ENCODE peak calls at places on chromosomes 12 and 14, in four cellular contexts. O, I, S and L are unnamed samples.

GRCh38 chr12:79834712-79835376 is 100.1 kb downstream of the PPP1R12A start:
- DNase-seq in S (no peak), O (no peak), I (no peak), L (no peak)

GRCh38 chr14:65297744-65298143 is 114.8 kb upstream of the FUT8 start:
- DNase-seq in S (no peak), I (peak; percentile 90), O (no peak), L (no peak)

GRCh38 chr14:88430976-88431375 is 45.5 kb downstream of the SPATA7 start:
- DNase-seq in O (no peak), S (no peak), I (no peak), L (no peak)

GRCh38 chr12:121223283-121223946 is 13.5 kb downstream of the P2RX4 start:
- DNase-seq in S (no peak), I (no peak), O (no peak), L (no peak)

GRCh38 chr14:53921027-53921426 is 35.6 kb downstream of the BMP4 start:
- DNase-seq in S (no peak), O (no peak), I (no peak), L (no peak)

GRCh38 chr12:53232641-53233538 is 881 bp upstream of the RARG start:
- DNase-seq in S (no peak), O (peak; percentile 56), I (no peak), L (no peak)

GRCh38 chr12:50057000-50057841 is at the start of gene ASIC1:
- DNase-seq in I (no peak), O (peak; percentile 83), S (no peak), L (no peak)

GRCh38 chr12:25386823-25387134 is 136.1 kb upstream of the KRAS start:
- DNase-seq in I (no peak), S (no peak), O (no peak), L (no peak)

GRCh38 chr12:49863946-49864816 is 21.3 kb upstream of the BCDIN3D start:
- DNase-seq in S (no peak), O (no peak), I (no peak), L (no peak)

DNA sequence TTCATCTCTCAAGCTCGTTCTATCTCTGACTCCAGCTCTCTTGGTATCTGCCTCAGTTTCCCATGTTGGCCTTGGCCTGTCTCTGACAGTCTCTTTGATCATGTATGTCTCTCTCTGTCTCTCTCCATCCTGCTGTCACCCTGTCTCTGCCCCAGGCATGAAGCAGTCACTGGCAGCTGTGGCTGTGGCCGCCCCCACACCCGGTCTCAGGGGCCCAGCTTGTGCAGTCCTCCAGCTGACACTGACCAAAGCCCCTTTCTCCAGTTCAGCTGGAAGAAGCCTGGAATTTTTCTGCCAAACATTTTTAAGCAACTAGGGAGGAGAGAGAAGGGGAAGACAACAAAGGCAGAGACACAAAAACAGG is 14.5 kb downstream of the DTX1 start:
- DNase-seq in O (no peak), S (no peak), I (no peak), L (no peak)
- TF ChIP-seq CEBPB in O (no peak), S (no peak), I (no peak), L (no peak)

DNA sequence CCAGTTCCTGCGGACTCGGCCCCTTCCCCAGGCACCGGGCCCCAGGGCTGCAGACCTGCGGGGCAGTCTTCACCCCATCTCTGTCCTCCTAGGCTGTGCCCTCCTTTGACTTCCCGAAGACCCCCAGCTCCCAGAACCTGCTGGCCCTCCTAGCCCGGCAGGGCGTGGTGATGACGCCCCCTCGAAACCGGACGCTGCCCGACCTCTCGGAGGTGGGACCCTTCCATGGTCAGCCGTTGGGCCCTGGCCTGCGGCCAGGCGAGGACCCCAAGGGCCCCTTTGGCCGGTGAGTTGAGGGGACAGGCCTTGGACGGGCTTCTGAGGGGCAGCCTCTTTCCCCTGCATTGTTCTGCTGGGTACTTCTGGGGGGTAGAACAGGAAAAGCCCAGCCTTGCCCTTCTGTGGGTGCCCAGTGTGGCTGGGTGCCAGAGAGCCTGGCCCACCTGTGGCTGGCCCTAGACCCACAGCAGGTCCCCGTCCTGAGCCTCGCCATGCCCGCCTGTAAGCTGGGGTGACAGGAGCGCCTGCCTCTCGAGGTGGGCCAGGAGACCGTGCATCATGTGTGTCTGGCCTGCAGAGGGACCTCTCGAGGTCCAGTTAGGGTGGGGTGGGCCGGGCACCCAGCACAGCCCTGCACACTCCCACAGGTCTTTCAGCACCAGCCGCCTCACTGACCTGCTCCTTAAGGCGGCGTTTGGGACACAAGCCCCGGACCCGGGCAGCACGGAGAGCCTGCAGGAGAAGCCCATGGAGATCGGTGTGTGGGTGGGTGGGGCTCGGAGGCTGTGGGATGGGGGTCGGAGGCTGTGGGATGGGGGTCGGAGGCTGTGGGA is 12.6 kb upstream of the PUS1 start:
- DNase-seq in S (no peak), O (no peak), I (no peak), L (no peak)
- TF ChIP-seq RFX5 in S (no peak), O (no peak), I (no peak), L (no peak)

GRCh38 chr12:75437564-75437963 is 43.0 kb upstream of the GLIPR1 start:
- DNase-seq in I (peak; percentile 39), S (no peak), O (no peak), L (no peak)

GRCh38 chr12:75439048-75439447 is 41.5 kb upstream of the GLIPR1 start:
- DNase-seq in S (no peak), O (no peak), I (no peak), L (no peak)

GRCh38 chr12:75443709-75444108 is 36.8 kb upstream of the GLIPR1 start:
- DNase-seq in S (no peak), I (no peak), O (no peak), L (no peak)

GRCh38 chr12:75439930-75440329 is 40.6 kb upstream of the GLIPR1 start:
- DNase-seq in I (no peak), O (no peak), S (no peak), L (no peak)

DNA sequence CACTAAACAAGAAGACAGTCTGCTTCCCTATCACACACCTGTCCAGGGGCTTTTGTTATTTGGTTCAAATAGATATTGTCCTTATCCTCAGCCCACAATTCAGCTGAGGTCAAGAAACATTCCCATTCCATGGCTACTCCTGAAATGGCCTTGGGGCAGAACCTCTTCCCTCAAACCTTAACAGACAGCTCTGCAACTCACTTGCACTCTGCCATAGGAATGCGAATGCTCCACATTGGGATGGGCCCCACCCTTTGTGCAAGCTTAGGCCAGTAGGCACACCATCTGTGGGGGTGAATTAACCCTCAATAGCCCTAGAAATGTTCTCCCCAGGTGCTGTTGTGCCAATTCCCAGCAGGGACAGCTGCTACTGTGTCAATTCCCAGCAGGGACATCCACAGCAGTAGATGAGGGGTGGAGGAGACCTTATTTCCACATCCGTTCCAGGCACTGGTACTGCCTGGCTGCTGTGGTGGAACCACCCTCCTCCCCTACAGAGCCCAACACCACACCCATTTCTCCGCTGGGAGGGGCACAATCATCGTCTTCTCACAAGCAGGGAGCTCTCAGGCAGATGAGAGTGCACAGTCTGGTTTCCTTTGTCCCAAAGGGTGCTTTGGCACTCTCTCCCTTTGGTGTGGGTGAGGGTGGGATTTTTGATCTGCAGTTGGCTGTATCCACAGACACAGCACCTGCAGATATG is 42.4 kb upstream of the GLIPR1 start:
- DNase-seq in S (no peak), O (no peak), I (no peak), L (no peak)
- TF ChIP-seq POLR2AphosphoS5 in S (no peak), O (no peak), I (no peak), L (no peak)

GRCh38 chr14:24394275-24394674 is 4.5 kb upstream of the NYNRIN start:
- DNase-seq in I (no peak), S (no peak), O (no peak), L (no peak)
- TF ChIP-seq CEBPB in I (no peak), S (no peak), O (no peak), L (no peak)

DNA sequence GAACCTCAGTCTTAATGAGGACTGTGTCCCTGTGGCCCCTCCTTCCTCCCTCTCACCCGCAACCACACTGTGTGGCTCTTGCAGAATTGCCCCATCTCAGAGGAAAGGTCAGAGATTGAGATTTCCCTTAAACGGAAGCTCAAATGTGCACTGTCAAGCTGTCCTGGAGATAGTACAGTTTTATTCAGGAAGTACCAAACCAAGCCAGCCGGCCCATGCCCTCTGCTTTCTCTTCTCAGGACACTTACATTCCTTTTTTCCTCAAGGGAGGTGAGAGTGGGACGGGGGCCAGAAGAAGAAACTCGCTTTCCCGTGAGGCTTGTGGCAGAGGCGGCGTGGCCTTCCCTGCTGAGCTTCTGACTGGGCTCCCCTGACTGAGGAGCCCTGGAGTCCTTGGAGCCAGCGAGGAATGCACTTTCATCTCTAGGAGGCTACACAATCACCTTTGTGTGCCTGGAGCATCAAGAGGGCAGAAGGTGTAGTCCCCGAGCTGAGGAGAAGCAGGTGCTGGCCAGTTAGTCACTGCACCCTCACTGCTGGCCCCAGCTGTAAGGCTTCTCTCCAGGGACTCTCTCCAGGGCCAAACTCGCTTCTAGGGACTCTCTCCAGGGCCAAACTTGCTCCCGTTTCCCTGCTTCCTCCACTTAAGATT is 24.1 kb upstream of the ATP2A2 start:
- DNase-seq in I (no peak), O (no peak), S (no peak), L (no peak)
- TF ChIP-seq RFX5 in I (no peak), O (no peak), S (no peak), L (no peak)

DNA sequence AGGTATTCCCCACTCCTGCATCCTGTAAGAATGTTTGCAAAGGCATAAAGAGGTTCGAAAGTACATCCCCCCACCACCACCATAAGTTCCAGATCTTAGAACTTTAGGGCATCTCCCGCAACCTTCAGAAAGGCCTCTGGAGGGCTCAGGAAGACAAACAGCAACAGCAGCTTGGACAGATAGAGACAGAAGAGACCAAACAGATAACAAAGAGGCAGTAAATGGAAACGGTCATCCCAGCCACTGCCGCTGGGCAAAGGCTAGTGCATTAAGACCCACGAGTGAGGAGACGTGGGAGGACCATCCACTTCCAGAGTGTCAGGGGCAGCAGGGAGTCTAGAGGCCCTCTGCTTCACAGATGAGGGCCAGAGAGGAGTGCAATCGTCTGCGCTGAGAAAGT is 124.3 kb downstream of the CRACR2A start:
- DNase-seq in I (no peak), O (no peak), S (no peak), L (no peak)
- TF ChIP-seq POLR2AphosphoS5 in I (no peak), O (no peak), S (no peak), L (no peak)

GRCh38 chr12:94134226-94134795 is 14.1 kb upstream of the PLXNC1 start:
- DNase-seq in O (peak; percentile 73), S (no peak), I (peak; percentile 47), L (no peak)
- TF ChIP-seq CEBPB in O (no peak), S (no peak), I (no peak), L (no peak)